ENCODE peak calls at places on chromosomes 6 and 20, in seven cellular contexts. One of them, this sample, is unnamed.

GRCh38 chr20:49690899-49691620 is 22.6 kb downstream of the B4GALT5 start:
- DNase-seq in activated T-cell treated with anti-CD3 and anti-CD28 coated beads, Interleukin-2, amount 50 U/mL, for 72 hours: no peak
- DNase-seq in mucosa of gallbladder: peak
- DNase-seq in natural killer cell: no peak
- DNase-seq in BE2C: peak
- DNase-seq in fibroblast of pulmonary artery: peak
- DNase-seq in NCI-H345: no peak
- DNase-seq in this sample: no peak

GRCh38 chr6:166954118-166954713 is 2.1 kb downstream of the RNASET2 start:
- DNase-seq in activated T-cell treated with anti-CD3 and anti-CD28 coated beads, Interleukin-2, amount 50 U/mL, for 72 hours: no peak
- DNase-seq in mucosa of gallbladder: no peak
- DNase-seq in natural killer cell: no peak
- DNase-seq in BE2C: no peak
- DNase-seq in fibroblast of pulmonary artery: no peak
- DNase-seq in NCI-H345: no peak
- DNase-seq in this sample: no peak

GRCh38 chr6:143536866-143537691 is 25.6 kb upstream of the FUCA2 start:
- DNase-seq in activated T-cell treated with anti-CD3 and anti-CD28 coated beads, Interleukin-2, amount 50 U/mL, for 72 hours: peak
- DNase-seq in mucosa of gallbladder: peak
- DNase-seq in natural killer cell: peak
- DNase-seq in BE2C: peak
- DNase-seq in fibroblast of pulmonary artery: peak
- DNase-seq in NCI-H345: peak
- DNase-seq in this sample: peak

GRCh38 chr20:7696311-7696710 is 243.9 kb downstream of the HAO1 start:
- DNase-seq in activated T-cell treated with anti-CD3 and anti-CD28 coated beads, Interleukin-2, amount 50 U/mL, for 72 hours: no peak
- DNase-seq in mucosa of gallbladder: no peak
- DNase-seq in natural killer cell: no peak
- DNase-seq in BE2C: no peak
- DNase-seq in fibroblast of pulmonary artery: no peak
- DNase-seq in NCI-H345: no peak
- DNase-seq in this sample: no peak

GRCh38 chr20:18628330-18628941 is 40.6 kb downstream of the DTD1 start:
- DNase-seq in activated T-cell treated with anti-CD3 and anti-CD28 coated beads, Interleukin-2, amount 50 U/mL, for 72 hours: no peak
- DNase-seq in mucosa of gallbladder: peak
- DNase-seq in natural killer cell: no peak
- DNase-seq in BE2C: peak
- DNase-seq in fibroblast of pulmonary artery: no peak
- DNase-seq in NCI-H345: peak
- DNase-seq in this sample: no peak

GRCh38 chr20:49100934-49101333 is 54.8 kb downstream of the CSE1L start:
- DNase-seq in activated T-cell treated with anti-CD3 and anti-CD28 coated beads, Interleukin-2, amount 50 U/mL, for 72 hours: no peak
- DNase-seq in mucosa of gallbladder: no peak
- DNase-seq in natural killer cell: no peak
- DNase-seq in BE2C: no peak
- DNase-seq in fibroblast of pulmonary artery: no peak
- DNase-seq in NCI-H345: no peak
- DNase-seq in this sample: no peak

GRCh38 chr20:23156170-23156841 is 70.2 kb upstream of the CD93 start:
- DNase-seq in activated T-cell treated with anti-CD3 and anti-CD28 coated beads, Interleukin-2, amount 50 U/mL, for 72 hours: no peak
- DNase-seq in mucosa of gallbladder: no peak
- DNase-seq in natural killer cell: no peak
- DNase-seq in BE2C: no peak
- DNase-seq in fibroblast of pulmonary artery: peak
- DNase-seq in NCI-H345: no peak
- DNase-seq in this sample: no peak

GRCh38 chr20:25041813-25042530 is 16.0 kb downstream of the ACSS1 start:
- DNase-seq in activated T-cell treated with anti-CD3 and anti-CD28 coated beads, Interleukin-2, amount 50 U/mL, for 72 hours: no peak
- DNase-seq in mucosa of gallbladder: no peak
- DNase-seq in natural killer cell: no peak
- DNase-seq in BE2C: no peak
- DNase-seq in fibroblast of pulmonary artery: no peak
- DNase-seq in NCI-H345: no peak
- DNase-seq in this sample: no peak

GRCh38 chr20:59802018-59802417 is 131.4 kb downstream of the SYCP2 start:
- DNase-seq in activated T-cell treated with anti-CD3 and anti-CD28 coated beads, Interleukin-2, amount 50 U/mL, for 72 hours: no peak
- DNase-seq in mucosa of gallbladder: no peak
- DNase-seq in natural killer cell: no peak
- DNase-seq in BE2C: no peak
- DNase-seq in fibroblast of pulmonary artery: no peak
- DNase-seq in NCI-H345: no peak
- DNase-seq in this sample: no peak

GRCh38 chr6:158938811-158939254 is 61.2 kb downstream of the RSPH3 start:
- DNase-seq in activated T-cell treated with anti-CD3 and anti-CD28 coated beads, Interleukin-2, amount 50 U/mL, for 72 hours: peak
- DNase-seq in mucosa of gallbladder: peak
- DNase-seq in natural killer cell: no peak
- DNase-seq in BE2C: no peak
- DNase-seq in fibroblast of pulmonary artery: no peak
- DNase-seq in NCI-H345: no peak
- DNase-seq in this sample: no peak

GRCh38 chr20:59820204-59821041 is 113.0 kb downstream of the SYCP2 start:
- DNase-seq in activated T-cell treated with anti-CD3 and anti-CD28 coated beads, Interleukin-2, amount 50 U/mL, for 72 hours: no peak
- DNase-seq in mucosa of gallbladder: peak
- DNase-seq in natural killer cell: no peak
- DNase-seq in BE2C: no peak
- DNase-seq in fibroblast of pulmonary artery: no peak
- DNase-seq in NCI-H345: peak
- DNase-seq in this sample: no peak

GRCh38 chr6:31597006-31597405 is 4.2 kb upstream of the NCR3 start:
- DNase-seq in activated T-cell treated with anti-CD3 and anti-CD28 coated beads, Interleukin-2, amount 50 U/mL, for 72 hours: peak
- DNase-seq in mucosa of gallbladder: no peak
- DNase-seq in natural killer cell: no peak
- DNase-seq in BE2C: peak
- DNase-seq in fibroblast of pulmonary artery: peak
- DNase-seq in NCI-H345: peak
- DNase-seq in this sample: peak

GRCh38 chr20:47654370-47654769 is 130.9 kb downstream of the SULF2 start:
- DNase-seq in activated T-cell treated with anti-CD3 and anti-CD28 coated beads, Interleukin-2, amount 50 U/mL, for 72 hours: no peak
- DNase-seq in mucosa of gallbladder: no peak
- DNase-seq in natural killer cell: no peak
- DNase-seq in BE2C: no peak
- DNase-seq in fibroblast of pulmonary artery: no peak
- DNase-seq in NCI-H345: no peak
- DNase-seq in this sample: no peak

GRCh38 chr20:21981607-21982344 is 276.3 kb downstream of the PAX1 start:
- DNase-seq in activated T-cell treated with anti-CD3 and anti-CD28 coated beads, Interleukin-2, amount 50 U/mL, for 72 hours: no peak
- DNase-seq in mucosa of gallbladder: no peak
- DNase-seq in natural killer cell: no peak
- DNase-seq in BE2C: no peak
- DNase-seq in fibroblast of pulmonary artery: peak
- DNase-seq in NCI-H345: no peak
- DNase-seq in this sample: no peak

GRCh38 chr20:59207742-59208357 is 44.2 kb downstream of the ZNF831 start:
- DNase-seq in activated T-cell treated with anti-CD3 and anti-CD28 coated beads, Interleukin-2, amount 50 U/mL, for 72 hours: peak
- DNase-seq in mucosa of gallbladder: peak
- DNase-seq in natural killer cell: peak
- DNase-seq in BE2C: peak
- DNase-seq in fibroblast of pulmonary artery: peak
- DNase-seq in NCI-H345: no peak
- DNase-seq in this sample: no peak

GRCh38 chr20:11895832-11896484 is 21.7 kb upstream of the BTBD3 start:
- DNase-seq in activated T-cell treated with anti-CD3 and anti-CD28 coated beads, Interleukin-2, amount 50 U/mL, for 72 hours: no peak
- DNase-seq in mucosa of gallbladder: no peak
- DNase-seq in natural killer cell: no peak
- DNase-seq in BE2C: no peak
- DNase-seq in fibroblast of pulmonary artery: peak
- DNase-seq in NCI-H345: no peak
- DNase-seq in this sample: peak

GRCh38 chr6:14671261-14671681 is 553.7 kb downstream of the CD83 start:
- DNase-seq in activated T-cell treated with anti-CD3 and anti-CD28 coated beads, Interleukin-2, amount 50 U/mL, for 72 hours: no peak
- DNase-seq in mucosa of gallbladder: no peak
- DNase-seq in natural killer cell: no peak
- DNase-seq in BE2C: no peak
- DNase-seq in fibroblast of pulmonary artery: peak
- DNase-seq in NCI-H345: no peak
- DNase-seq in this sample: no peak

GRCh38 chr6:14292119-14292518 is 174.5 kb downstream of the CD83 start:
- DNase-seq in activated T-cell treated with anti-CD3 and anti-CD28 coated beads, Interleukin-2, amount 50 U/mL, for 72 hours: no peak
- DNase-seq in mucosa of gallbladder: no peak
- DNase-seq in natural killer cell: no peak
- DNase-seq in BE2C: no peak
- DNase-seq in fibroblast of pulmonary artery: no peak
- DNase-seq in NCI-H345: peak
- DNase-seq in this sample: no peak

GRCh38 chr20:16639027-16639941 is 66.0 kb upstream of the KIF16B start:
- DNase-seq in activated T-cell treated with anti-CD3 and anti-CD28 coated beads, Interleukin-2, amount 50 U/mL, for 72 hours: no peak
- DNase-seq in mucosa of gallbladder: no peak
- DNase-seq in natural killer cell: no peak
- DNase-seq in BE2C: no peak
- DNase-seq in fibroblast of pulmonary artery: no peak
- DNase-seq in NCI-H345: no peak
- DNase-seq in this sample: no peak

GRCh38 chr6:82686719-82687118 is 323.1 kb downstream of the TPBG start:
- DNase-seq in activated T-cell treated with anti-CD3 and anti-CD28 coated beads, Interleukin-2, amount 50 U/mL, for 72 hours: no peak
- DNase-seq in mucosa of gallbladder: no peak
- DNase-seq in natural killer cell: no peak
- DNase-seq in BE2C: no peak
- DNase-seq in fibroblast of pulmonary artery: no peak
- DNase-seq in NCI-H345: no peak
- DNase-seq in this sample: no peak

GRCh38 chr6:89264296-89264695 is 47.1 kb upstream of the GABRR1 start:
- DNase-seq in activated T-cell treated with anti-CD3 and anti-CD28 coated beads, Interleukin-2, amount 50 U/mL, for 72 hours: no peak
- DNase-seq in mucosa of gallbladder: no peak
- DNase-seq in natural killer cell: no peak
- DNase-seq in BE2C: no peak
- DNase-seq in fibroblast of pulmonary artery: no peak
- DNase-seq in NCI-H345: no peak
- DNase-seq in this sample: no peak

GRCh38 chr6:85405175-85405852 is 44.6 kb upstream of the NT5E start:
- DNase-seq in activated T-cell treated with anti-CD3 and anti-CD28 coated beads, Interleukin-2, amount 50 U/mL, for 72 hours: no peak
- DNase-seq in mucosa of gallbladder: peak
- DNase-seq in natural killer cell: no peak
- DNase-seq in BE2C: no peak
- DNase-seq in fibroblast of pulmonary artery: no peak
- DNase-seq in NCI-H345: no peak
- DNase-seq in this sample: no peak

GRCh38 chr20:14919473-14920157 is 582.2 kb upstream of the FLRT3 start:
- DNase-seq in activated T-cell treated with anti-CD3 and anti-CD28 coated beads, Interleukin-2, amount 50 U/mL, for 72 hours: no peak
- DNase-seq in mucosa of gallbladder: peak
- DNase-seq in natural killer cell: no peak
- DNase-seq in BE2C: peak
- DNase-seq in fibroblast of pulmonary artery: no peak
- DNase-seq in NCI-H345: peak
- DNase-seq in this sample: peak

GRCh38 chr6:157226761-157227160 is 96.6 kb downstream of the TMEM242 start:
- DNase-seq in activated T-cell treated with anti-CD3 and anti-CD28 coated beads, Interleukin-2, amount 50 U/mL, for 72 hours: no peak
- DNase-seq in mucosa of gallbladder: no peak
- DNase-seq in natural killer cell: no peak
- DNase-seq in BE2C: no peak
- DNase-seq in fibroblast of pulmonary artery: peak
- DNase-seq in NCI-H345: no peak
- DNase-seq in this sample: no peak

GRCh38 chr20:59598625-59599310 is 5.6 kb upstream of the PHACTR3 start:
- DNase-seq in activated T-cell treated with anti-CD3 and anti-CD28 coated beads, Interleukin-2, amount 50 U/mL, for 72 hours: peak
- DNase-seq in mucosa of gallbladder: peak
- DNase-seq in natural killer cell: no peak
- DNase-seq in BE2C: peak
- DNase-seq in fibroblast of pulmonary artery: peak
- DNase-seq in NCI-H345: peak
- DNase-seq in this sample: peak

GRCh38 chr6:47042238-47042843 is at the start of gene ADGRF1:
- DNase-seq in activated T-cell treated with anti-CD3 and anti-CD28 coated beads, Interleukin-2, amount 50 U/mL, for 72 hours: no peak
- DNase-seq in mucosa of gallbladder: peak
- DNase-seq in natural killer cell: no peak
- DNase-seq in BE2C: no peak
- DNase-seq in fibroblast of pulmonary artery: no peak
- DNase-seq in NCI-H345: no peak
- DNase-seq in this sample: no peak

GRCh38 chr6:145080651-145081050 is 654.7 kb downstream of the EPM2A start:
- DNase-seq in activated T-cell treated with anti-CD3 and anti-CD28 coated beads, Interleukin-2, amount 50 U/mL, for 72 hours: no peak
- DNase-seq in mucosa of gallbladder: no peak
- DNase-seq in natural killer cell: no peak
- DNase-seq in BE2C: no peak
- DNase-seq in fibroblast of pulmonary artery: no peak
- DNase-seq in NCI-H345: no peak
- DNase-seq in this sample: no peak

GRCh38 chr6:33113720-33114119 is 37.9 kb downstream of the HLA-DPB1 start:
- DNase-seq in activated T-cell treated with anti-CD3 and anti-CD28 coated beads, Interleukin-2, amount 50 U/mL, for 72 hours: no peak
- DNase-seq in mucosa of gallbladder: no peak
- DNase-seq in natural killer cell: no peak
- DNase-seq in BE2C: no peak
- DNase-seq in fibroblast of pulmonary artery: no peak
- DNase-seq in NCI-H345: no peak
- DNase-seq in this sample: no peak

GRCh38 chr6:116572162-116572561 is 858 bp downstream of the RWDD1 start:
- DNase-seq in activated T-cell treated with anti-CD3 and anti-CD28 coated beads, Interleukin-2, amount 50 U/mL, for 72 hours: peak
- DNase-seq in mucosa of gallbladder: no peak
- DNase-seq in natural killer cell: no peak
- DNase-seq in BE2C: peak
- DNase-seq in fibroblast of pulmonary artery: peak
- DNase-seq in NCI-H345: no peak
- DNase-seq in this sample: peak

GRCh38 chr6:44129841-44130322 is 2.5 kb downstream of the TMEM63B start:
- DNase-seq in activated T-cell treated with anti-CD3 and anti-CD28 coated beads, Interleukin-2, amount 50 U/mL, for 72 hours: no peak
- DNase-seq in mucosa of gallbladder: no peak
- DNase-seq in natural killer cell: no peak
- DNase-seq in BE2C: peak
- DNase-seq in fibroblast of pulmonary artery: no peak
- DNase-seq in NCI-H345: no peak
- DNase-seq in this sample: no peak

GRCh38 chr6:20092071-20092566 is 120.2 kb downstream of the MBOAT1 start:
- DNase-seq in activated T-cell treated with anti-CD3 and anti-CD28 coated beads, Interleukin-2, amount 50 U/mL, for 72 hours: no peak
- DNase-seq in mucosa of gallbladder: peak
- DNase-seq in natural killer cell: no peak
- DNase-seq in BE2C: no peak
- DNase-seq in fibroblast of pulmonary artery: peak
- DNase-seq in NCI-H345: peak
- DNase-seq in this sample: peak

GRCh38 chr20:21511850-21512633 is 1.8 kb downstream of the NKX2-2 start:
- DNase-seq in activated T-cell treated with anti-CD3 and anti-CD28 coated beads, Interleukin-2, amount 50 U/mL, for 72 hours: no peak
- DNase-seq in mucosa of gallbladder: no peak
- DNase-seq in natural killer cell: no peak
- DNase-seq in BE2C: no peak
- DNase-seq in fibroblast of pulmonary artery: no peak
- DNase-seq in NCI-H345: no peak
- DNase-seq in this sample: no peak

GRCh38 chr20:58851221-58851968 is 693 bp upstream of the GNAS-AS1 start:
- DNase-seq in activated T-cell treated with anti-CD3 and anti-CD28 coated beads, Interleukin-2, amount 50 U/mL, for 72 hours: no peak
- DNase-seq in mucosa of gallbladder: no peak
- DNase-seq in natural killer cell: no peak
- DNase-seq in BE2C: no peak
- DNase-seq in fibroblast of pulmonary artery: no peak
- DNase-seq in NCI-H345: no peak
- DNase-seq in this sample: no peak

GRCh38 chr6:169785566-169785965 is 34.1 kb downstream of the ERMARD start:
- DNase-seq in activated T-cell treated with anti-CD3 and anti-CD28 coated beads, Interleukin-2, amount 50 U/mL, for 72 hours: no peak
- DNase-seq in mucosa of gallbladder: no peak
- DNase-seq in natural killer cell: no peak
- DNase-seq in BE2C: no peak
- DNase-seq in fibroblast of pulmonary artery: no peak
- DNase-seq in NCI-H345: no peak
- DNase-seq in this sample: no peak

GRCh38 chr6:13445005-13445743 is 42.2 kb downstream of the GFOD1 start:
- DNase-seq in activated T-cell treated with anti-CD3 and anti-CD28 coated beads, Interleukin-2, amount 50 U/mL, for 72 hours: no peak
- DNase-seq in mucosa of gallbladder: peak
- DNase-seq in natural killer cell: no peak
- DNase-seq in BE2C: peak
- DNase-seq in fibroblast of pulmonary artery: peak
- DNase-seq in NCI-H345: peak
- DNase-seq in this sample: peak

GRCh38 chr6:80003841-80004198 is 629 bp upstream of the TTK start:
- DNase-seq in activated T-cell treated with anti-CD3 and anti-CD28 coated beads, Interleukin-2, amount 50 U/mL, for 72 hours: peak
- DNase-seq in mucosa of gallbladder: peak
- DNase-seq in natural killer cell: peak
- DNase-seq in BE2C: peak
- DNase-seq in fibroblast of pulmonary artery: no peak
- DNase-seq in NCI-H345: peak
- DNase-seq in this sample: no peak